ENCODE peak calls at places on chromosome 17, in ten cellular contexts. M, U, F, N, A, T, Z, C, Y and H are unnamed samples.
A peak's percentile ranks its signal among the peaks of the same experiment; 100 is the strongest.

GRCh38 chr17:45873728-45874127 is 20.6 kb upstream of the MAPT start:
- DNase-seq in A (no peak), M (no peak), C (no peak), T (no peak), Y (no peak), N (peak; percentile 34), F (no peak), Z (no peak), U (no peak), H (no peak)

GRCh38 chr17:52178013-52178412 is 19.5 kb upstream of the CA10 start:
- DNase-seq in M (no peak), N (no peak), C (no peak), F (no peak), Z (no peak), U (no peak), Y (no peak), A (no peak), T (no peak), H (no peak)

GRCh38 chr17:12911241-12911640 is 106.6 kb downstream of the ELAC2 start:
- DNase-seq in Z (no peak), C (no peak), N (no peak), F (no peak), T (no peak), Y (no peak), A (no peak), U (no peak), M (no peak), H (no peak)

GRCh38 chr17:45942284-45942683 is 47.9 kb downstream of the MAPT start:
- DNase-seq in M (peak; percentile 78), F (peak; percentile 95), Y (peak; percentile 57), C (no peak), T (peak; percentile 70), U (no peak), Z (peak; percentile 36), N (no peak), A (no peak), H (no peak)

GRCh38 chr17:19335951-19336631 is 26.4 kb downstream of the B9D1 start:
- DNase-seq in T (no peak), N (no peak), Y (no peak), C (no peak), A (no peak), Z (no peak), F (peak; percentile 61), U (no peak), M (no peak), H (no peak)

GRCh38 chr17:54980372-54980771 is 11.8 kb downstream of the STXBP4 start:
- DNase-seq in M (no peak), C (peak; percentile 6), T (no peak), A (no peak), U (no peak), Z (no peak), Y (no peak), N (no peak), F (no peak), H (no peak)

GRCh38 chr17:2965621-2966275 is 97.7 kb downstream of the OR1D5 start:
- DNase-seq in A (peak; percentile 89), U (peak; percentile 91), N (peak; percentile 71), M (no peak), Y (no peak), T (no peak), C (no peak), F (peak; percentile 80), Z (no peak), H (no peak)

GRCh38 chr17:18117533-18117932 is 9.0 kb downstream of the MYO15A start:
- DNase-seq in T (no peak), A (no peak), F (no peak), Z (no peak), Y (no peak), M (no peak), C (no peak), N (no peak), U (no peak), H (no peak)

GRCh38 chr17:29243792-29244191 is 2.9 kb upstream of the CRYBA1 start:
- DNase-seq in F (no peak), M (no peak), C (peak; percentile 50), N (peak; percentile 39), Z (no peak), A (peak; percentile 83), Y (no peak), T (no peak), U (no peak), H (no peak)

GRCh38 chr17:6800422-6801027 is 24.5 kb downstream of the FBXO39 start:
- DNase-seq in M (no peak), F (no peak), N (no peak), U (no peak), T (no peak), A (no peak), Z (no peak), C (no peak), Y (no peak), H (no peak)

GRCh38 chr17:66146394-66146793 is 45.5 kb downstream of the CEP112 start:
- DNase-seq in C (no peak), M (no peak), T (no peak), A (no peak), Z (no peak), U (no peak), Y (no peak), F (no peak), N (no peak), H (no peak)

GRCh38 chr17:72614476-72614870 is 478.0 kb downstream of the SLC39A11 start:
- DNase-seq in C (no peak), U (no peak), A (peak; percentile 36), Y (no peak), Z (no peak), M (no peak), F (no peak), T (no peak), N (peak; percentile 76), H (no peak)
- H3K4me3 ChIP-seq in C (no peak overlapping the region), U (no peak overlapping the region), A (peak overlapping the region; percentile 28), Y (no peak overlapping the region), Z (no peak overlapping the region), M (no peak overlapping the region), F (no peak overlapping the region), T (no peak overlapping the region), N (peak overlapping the region; percentile 8), H (no peak overlapping the region)

GRCh38 chr17:73342549-73343167 is 30.9 kb upstream of the CDC42EP4 start:
- DNase-seq in Z (no peak), U (no peak), F (no peak), T (no peak), N (peak; percentile 25), Y (no peak), C (no peak), M (no peak), A (peak; percentile 65), H (no peak)
- TF ChIP-seq CTCF in Z (no peak), U (no peak), F (no peak), T (no peak), N (no peak), Y (no peak), C (no peak), M (no peak), A (peak; percentile 11), H (no peak)

GRCh38 chr17:75151893-75152292 is 2.4 kb downstream of the JPT1 start:
- DNase-seq in T (no peak), N (peak; percentile 63), F (no peak), C (peak; percentile 60), M (no peak), Z (no peak), U (no peak), Y (no peak), A (no peak), H (no peak)
- H3K4me1 ChIP-seq in T (peaks cover 11% of the 10 kb centered on the region), N (peaks cover 24% of the 10 kb centered on the region), F (peaks cover 19% of the 10 kb centered on the region), C (peaks cover 20% of the 10 kb centered on the region), M (peaks cover 6% of the 10 kb centered on the region), Z (no peaks in the 10 kb centered on the region), U (peaks cover 24% of the 10 kb centered on the region), Y (peaks cover 8% of the 10 kb centered on the region), A (peaks cover 59% of the 10 kb centered on the region), H (peaks cover 22% of the 10 kb centered on the region)

GRCh38 chr17:48626470-48627241 is 498 bp upstream of the HOXB9 start:
- DNase-seq in C (peak; percentile 99), F (no peak), T (no peak), A (peak; percentile 86), U (no peak), Z (no peak), Y (no peak), M (no peak), N (peak; percentile 65), H (no peak)
- H3K4me3 ChIP-seq in C (peak overlapping the region; percentile 97), F (peak overlapping the region; percentile 32), T (peak overlapping the region; percentile 42), A (peak overlapping the region; percentile 72), U (peak overlapping the region; percentile 70), Z (no peak overlapping the region), Y (peak overlapping the region; percentile 62), M (peak overlapping the region; percentile 35), N (peak overlapping the region; percentile 70), H (peak overlapping the region; percentile 57)

GRCh38 chr17:10316986-10317834 is 55.6 kb downstream of the MYH13 start:
- DNase-seq in N (peak; percentile 23), A (peak; percentile 69), Y (peak; percentile 36), Z (peak; percentile 71), U (no peak), C (peak; percentile 40), F (peak; percentile 84), M (peak; percentile 80), T (peak; percentile 79), H (no peak)
- TF ChIP-seq CTCF in N (peak; percentile 56), A (peak; percentile 53), Y (peak; percentile 40), Z (peak; percentile 14), U (peak; percentile 41), C (peak; percentile 24), F (no peak), M (no peak), T (peak; percentile 53), H (peak; percentile 45)

DNA sequence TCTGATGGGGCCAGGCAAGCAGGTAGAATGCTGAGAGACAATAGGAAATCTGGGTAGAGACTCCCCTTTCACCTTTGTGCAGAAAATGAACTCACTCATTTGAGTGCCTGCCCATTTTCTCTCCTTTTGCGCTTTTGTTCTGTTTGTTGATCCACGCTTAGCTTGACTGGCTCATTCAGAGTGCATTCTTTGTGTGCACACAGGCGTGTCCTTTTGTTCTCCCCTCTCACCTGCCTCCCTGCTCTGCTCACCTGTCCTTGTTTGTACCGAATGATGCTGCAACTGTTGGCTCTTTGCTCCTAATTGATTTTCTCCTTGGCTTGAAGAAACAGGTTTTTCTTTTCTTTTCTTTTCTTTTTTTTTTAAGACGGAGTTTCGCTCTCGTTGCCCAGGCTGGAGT is 15.8 kb downstream of the PGS1 start:
- DNase-seq in U (no peak), A (no peak), N (no peak), M (no peak), F (no peak), Y (no peak), C (no peak), Z (no peak), T (no peak), H (no peak)
- H3K4me1 ChIP-seq in U (peaks cover 21% of the 10 kb centered on the region), A (peaks cover 36% of the 10 kb centered on the region), N (peaks cover 39% of the 10 kb centered on the region), M (peaks cover 30% of the 10 kb centered on the region), F (peaks cover 59% of the 10 kb centered on the region), Y (peaks cover 12% of the 10 kb centered on the region), C (peaks cover 7% of the 10 kb centered on the region), Z (peaks cover 8% of the 10 kb centered on the region), T (peaks cover 17% of the 10 kb centered on the region), H (peaks cover 24% of the 10 kb centered on the region)